ENCODE peak calls at places on chromosome 5, in eight cellular contexts. O is DND-41, Y is AG04450, F is OCI-LY7, T is stomach, A is lung, Z is MM.1S, K is tibial nerve. U is an unnamed sample.

GRCh38 chr5:12876541-12877298 is 972.5 kb upstream of the CTNND2 start:
- DNase-seq in Y (no peak), F (no peak), Z (peak; percentile 35), A (no peak), T (no peak), K (no peak), O (peak; percentile 10), U (no peak)

GRCh38 chr5:51731641-51732040 is 348.4 kb downstream of the ISL1 start:
- DNase-seq in T (no peak), K (no peak), A (no peak), Y (no peak), O (no peak), Z (no peak), F (no peak), U (no peak)

GRCh38 chr5:110339399-110339798 is 387.1 kb downstream of the TMEM232 start:
- DNase-seq in K (no peak), O (no peak), F (no peak), A (no peak), Z (no peak), Y (no peak), T (no peak), U (no peak)

GRCh38 chr5:109819878-109820277 is 130.2 kb downstream of the MAN2A1 start:
- DNase-seq in K (no peak), A (no peak), Y (no peak), O (no peak), Z (no peak), F (no peak), T (no peak), U (no peak)

GRCh38 chr5:148620696-148621095 is 33.6 kb downstream of the HTR4 start:
- DNase-seq in T (no peak), Y (no peak), Z (peak; percentile 87), O (peak; percentile 30), A (no peak), F (no peak), K (no peak), U (no peak)

GRCh38 chr5:33313150-33313549 is 127.6 kb upstream of the TARS1 start:
- DNase-seq in Z (no peak), A (no peak), O (no peak), T (no peak), K (no peak), Y (peak; percentile 47), F (no peak), U (peak; percentile 72)

GRCh38 chr5:150302301-150303069 is at the start of gene ARSI:
- DNase-seq in O (no peak), F (no peak), Z (peak; percentile 56), Y (peak; percentile 55), K (no peak), T (no peak), A (no peak), U (peak; percentile 52)

GRCh38 chr5:32201140-32201539 is 27.0 kb upstream of the GOLPH3 start:
- DNase-seq in T (no peak), A (no peak), Y (no peak), Z (no peak), K (no peak), F (no peak), O (no peak), U (no peak)

GRCh38 chr5:101084353-101084752 is 181.3 kb upstream of the ST8SIA4 start:
- DNase-seq in O (no peak), T (no peak), F (no peak), A (no peak), K (no peak), Z (no peak), Y (no peak), U (no peak)

GRCh38 chr5:88677943-88678779 is 204.8 kb downstream of the MEF2C start:
- DNase-seq in F (no peak), O (no peak), Y (no peak), Z (no peak), A (no peak), K (no peak), T (no peak), U (no peak)

GRCh38 chr5:115816226-115817042 is at the start of gene CDO1:
- DNase-seq in K (peak; percentile 61), O (no peak), Y (no peak), Z (no peak), A (no peak), F (no peak), T (no peak), U (peak; percentile 75)

DNA sequence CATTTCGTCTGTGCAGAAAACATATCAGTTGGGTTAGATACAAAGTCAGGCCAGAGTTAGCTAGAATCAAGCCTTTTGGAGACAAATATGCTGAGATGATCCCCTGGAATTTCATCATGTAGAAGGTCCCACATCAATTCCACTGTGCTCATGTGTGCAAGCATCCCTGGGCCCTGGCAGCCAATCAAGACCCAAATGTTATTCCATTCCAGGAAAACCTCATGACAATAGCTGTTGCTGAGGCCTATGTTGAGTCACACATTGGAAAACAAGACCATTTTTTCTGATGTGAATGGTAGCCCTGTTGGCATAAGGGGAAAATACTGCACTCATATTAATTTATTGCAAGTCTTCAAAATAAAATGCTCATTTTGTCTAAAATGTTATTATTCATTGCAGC is 11.5 kb downstream of the SPOCK1 start:
- DNase-seq in T (no peak), K (no peak), Z (no peak), Y (no peak), A (no peak), O (no peak), F (no peak), U (no peak)
- H3K27ac ChIP-seq in T (no peak overlapping the region), K (no peak overlapping the region), Z (no peak overlapping the region), Y (no peak overlapping the region), A (no peak overlapping the region), O (no peak overlapping the region), F (no peak overlapping the region), U (no peak overlapping the region)

GRCh38 chr5:143197260-143197656 is 206.2 kb downstream of the NR3C1 start:
- DNase-seq in F (no peak), A (no peak), O (no peak), Z (no peak), K (no peak), Y (no peak), T (no peak), U (no peak)

GRCh38 chr5:143196601-143197259 is 206.8 kb downstream of the NR3C1 start:
- DNase-seq in A (no peak), Z (no peak), T (no peak), K (no peak), F (no peak), O (no peak), Y (no peak), U (no peak)

GRCh38 chr5:143199843-143200242 is 203.6 kb downstream of the NR3C1 start:
- DNase-seq in K (no peak), Z (no peak), Y (no peak), T (no peak), O (no peak), A (no peak), F (no peak), U (no peak)

GRCh38 chr5:143199161-143199560 is 204.3 kb downstream of the NR3C1 start:
- DNase-seq in A (no peak), Y (no peak), O (no peak), Z (no peak), T (no peak), K (no peak), F (no peak), U (no peak)

GRCh38 chr5:143198332-143198731 is 205.2 kb downstream of the NR3C1 start:
- DNase-seq in F (no peak), Z (no peak), O (no peak), K (no peak), T (no peak), Y (no peak), A (no peak), U (no peak)
- H3K4me3 ChIP-seq in F (no peak overlapping the region), Z (no peak overlapping the region), O (no peak overlapping the region), K (no peak overlapping the region), T (no peak overlapping the region), Y (no peak overlapping the region), A (no peak overlapping the region), U (no peak overlapping the region)

GRCh38 chr5:19795218-19795617 is 192.8 kb downstream of the CDH18 start:
- DNase-seq in O (no peak), Z (no peak), A (no peak), F (no peak), Y (peak; percentile 18), K (no peak), T (no peak), U (peak; percentile 21)
- TF ChIP-seq CTCF in O (no peak), Z (no peak), A (no peak), F (no peak), Y (peak; percentile 63), K (no peak), T (no peak), U (peak; percentile 9)

DNA sequence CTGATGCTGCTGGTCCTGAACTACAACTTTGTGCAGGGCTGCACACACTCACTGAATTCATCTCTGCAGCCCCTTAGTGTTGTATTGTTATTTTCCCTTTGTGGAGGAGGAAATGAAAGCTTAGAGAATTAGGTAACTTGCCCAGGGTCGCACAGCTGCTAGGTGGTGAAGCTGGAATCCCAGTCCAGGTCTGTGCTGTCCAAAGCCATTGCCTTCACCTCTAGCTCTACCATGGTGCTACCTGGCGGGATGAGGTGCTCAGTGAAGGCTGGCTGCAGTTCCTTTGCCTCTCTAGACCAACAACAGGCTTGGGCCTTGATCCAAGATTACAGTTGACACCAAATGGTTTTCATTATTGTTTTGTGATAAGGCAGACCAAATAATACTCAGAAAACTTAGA is 177.8 kb upstream of the PITX1 start:
- DNase-seq in Z (no peak), F (no peak), T (peak; percentile 11), O (no peak), K (no peak), Y (no peak), A (no peak), U (no peak)
- H3K27ac ChIP-seq in Z (no peak overlapping the region), F (no peak overlapping the region), T (no peak overlapping the region), O (no peak overlapping the region), K (no peak overlapping the region), Y (no peak overlapping the region), A (no peak overlapping the region), U (no peak overlapping the region)

GRCh38 chr5:93359958-93360305 is 221.1 kb downstream of the NR2F1-AS1 start:
- DNase-seq in F (no peak), K (no peak), Y (no peak), O (no peak), T (no peak), A (no peak), Z (no peak), U (no peak)
- H3K4me3 ChIP-seq in F (no peak overlapping the region), K (no peak overlapping the region), Y (no peak overlapping the region), O (no peak overlapping the region), T (no peak overlapping the region), A (no peak overlapping the region), Z (no peak overlapping the region), U (no peak overlapping the region)

GRCh38 chr5:103224894-103225246 is 33.7 kb upstream of the MACIR start:
- DNase-seq in F (no peak), T (no peak), Z (peak; percentile 6), O (no peak), K (no peak), Y (no peak), A (no peak), U (no peak)
- TF ChIP-seq CTCF in F (no peak), T (no peak), Z (no peak), O (no peak), K (peak; percentile 4), Y (no peak), A (no peak), U (no peak)

GRCh38 chr5:38011641-38012188 is 171.9 kb upstream of the GDNF start:
- DNase-seq in F (no peak), K (no peak), A (no peak), Z (no peak), Y (no peak), T (no peak), O (no peak), U (no peak)
- H3K27ac ChIP-seq in F (no peak overlapping the region), K (no peak overlapping the region), A (no peak overlapping the region), Z (no peak overlapping the region), Y (no peak overlapping the region), T (no peak overlapping the region), O (no peak overlapping the region), U (no peak overlapping the region)

U was measured in cardiac muscle cell.